ENCODE peak calls at places on chromosomes 16 and 17, in six cellular contexts. G is AG10803, O is fibroblast of villous mesenchyme, V is prostate gland, I is endothelial cell of umbilical vein, H is heart right ventricle. D is an unnamed sample.
A peak's percentile ranks its signal among the peaks of the same experiment; 100 is the strongest.

GRCh38 chr17:57447357-57448019 is 191.2 kb downstream of the MSI2 start:
- DNase-seq in H (no peak), V (no peak), G (no peak), I (no peak), O (no peak), D (no peak)

GRCh38 chr17:27565874-27566672 is 64.9 kb upstream of the LGALS9 start:
- DNase-seq in O (no peak), G (no peak), I (peak; percentile 32), H (no peak), V (no peak), D (no peak)

GRCh38 chr16:49514391-49514980 is 140.9 kb downstream of the C16orf78 start:
- DNase-seq in H (no peak), O (no peak), G (no peak), I (no peak), V (no peak), D (no peak)

GRCh38 chr17:57666198-57666870 is 78.8 kb downstream of the CCDC182 start:
- DNase-seq in H (no peak), V (no peak), O (no peak), I (no peak), G (no peak), D (no peak)

GRCh38 chr17:77314601-77315000 is 173.8 kb downstream of the SEC14L1 start:
- DNase-seq in O (no peak), I (no peak), V (no peak), G (no peak), H (no peak), D (no peak)

GRCh38 chr16:81932668-81933067 is 78.6 kb downstream of the SDR42E1 start:
- DNase-seq in I (peak; percentile 14), H (no peak), V (no peak), O (no peak), G (no peak), D (no peak)

GRCh38 chr17:50559674-50560184 is 786 bp upstream of the CACNA1G start:
- DNase-seq in G (peak; percentile 43), O (peak; percentile 61), H (peak; percentile 53), V (no peak), I (peak; percentile 21), D (peak; percentile 72)

GRCh38 chr17:49739662-49740271 is 24.2 kb downstream of the FAM117A start:
- DNase-seq in O (peak; percentile 92), H (peak; percentile 81), V (peak; percentile 31), G (no peak), I (peak; percentile 16), D (peak; percentile 31)

GRCh38 chr17:47818002-47818695 is 3.4 kb downstream of the OSBPL7 start:
- DNase-seq in I (no peak), O (no peak), V (no peak), G (no peak), H (no peak), D (no peak)

GRCh38 chr17:44920565-44920940 is 5.3 kb upstream of the GFAP start:
- DNase-seq in I (no peak), H (peak; percentile 9), V (no peak), G (no peak), O (no peak), D (no peak)

GRCh38 chr17:44921122-44921882 is 6.0 kb upstream of the GFAP start:
- DNase-seq in I (no peak), O (no peak), G (no peak), V (no peak), H (peak; percentile 41), D (peak; percentile 20)

GRCh38 chr17:44918006-44918405 is 2.7 kb upstream of the GFAP start:
- DNase-seq in H (no peak), G (no peak), V (no peak), I (no peak), O (no peak), D (no peak)

GRCh38 chr17:44919411-44919810 is 4.1 kb upstream of the GFAP start:
- DNase-seq in V (no peak), O (no peak), H (no peak), G (no peak), I (no peak), D (no peak)

GRCh38 chr17:44919885-44920564 is 4.7 kb upstream of the GFAP start:
- DNase-seq in O (peak; percentile 83), H (peak; percentile 78), G (peak; percentile 78), I (peak; percentile 76), V (peak; percentile 79), D (peak; percentile 79)
- TF ChIP-seq CTCF in O (peak; percentile 92), H (peak; percentile 73), G (peak; percentile 85), I (peak; percentile 75), V (peak; percentile 89), D (peak; percentile 82)

GRCh38 chr17:7982666-7983065 is 19.7 kb upstream of the GUCY2D start:
- DNase-seq in V (no peak), G (peak; percentile 12), I (peak; percentile 33), H (no peak), O (peak; percentile 41), D (no peak)
- TF ChIP-seq CTCF in V (no peak), G (peak; percentile 21), I (no peak), H (no peak), O (peak; percentile 24), D (peak; percentile 19)

GRCh38 chr16:22206847-22207714 is 1.0 kb downstream of the EEF2K start:
- DNase-seq in I (peak; percentile 83), G (peak; percentile 67), V (peak; percentile 87), H (peak; percentile 84), O (peak; percentile 49), D (peak; percentile 79)

GRCh38 chr16:22210854-22211253 is 4.8 kb downstream of the EEF2K start:
- DNase-seq in G (no peak), I (no peak), O (no peak), V (no peak), H (no peak), D (no peak)

GRCh38 chr16:22213236-22213635 is 7.2 kb downstream of the EEF2K start:
- DNase-seq in G (no peak), I (no peak), O (no peak), H (no peak), V (no peak), D (no peak)

GRCh38 chr16:22207715-22208360 is 1.8 kb downstream of the EEF2K start:
- DNase-seq in O (no peak), V (no peak), G (no peak), H (no peak), I (no peak), D (no peak)

DNA sequence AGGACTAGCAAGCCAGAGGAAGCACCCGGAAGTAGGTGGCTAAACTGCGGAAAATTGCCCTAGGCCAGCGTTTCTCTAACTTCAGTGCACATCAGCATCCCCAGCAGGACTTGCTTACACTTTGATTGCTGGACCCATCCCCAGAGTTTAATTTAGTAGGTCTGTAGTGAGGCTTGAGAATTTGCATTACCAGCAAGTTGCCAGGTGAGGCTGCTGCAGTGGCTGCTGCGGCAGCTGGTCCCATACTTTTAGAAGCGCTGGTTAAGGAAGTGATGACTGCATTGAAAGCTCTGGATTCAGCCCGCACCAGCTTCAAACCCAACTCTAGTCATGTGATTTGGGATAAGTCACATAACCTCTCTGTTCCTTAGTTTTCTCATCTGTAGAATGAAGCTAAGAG is 4.2 kb downstream of the EEF2K start:
- DNase-seq in V (no peak), H (no peak), I (no peak), O (no peak), G (no peak), D (no peak)
- TF ChIP-seq CTCF in V (no peak), H (no peak), I (no peak), O (no peak), G (no peak), D (no peak)

GRCh38 chr17:56316604-56317003 is 163.3 kb downstream of the ANKFN1 start:
- DNase-seq in V (no peak), O (no peak), I (no peak), G (no peak), H (no peak), D (no peak)

GRCh38 chr17:56320443-56320842 is 167.2 kb downstream of the ANKFN1 start:
- DNase-seq in G (no peak), H (no peak), V (no peak), I (no peak), O (no peak), D (no peak)

GRCh38 chr17:56322991-56323390 is 169.7 kb downstream of the ANKFN1 start:
- DNase-seq in O (no peak), G (no peak), H (no peak), V (no peak), I (no peak), D (no peak)

GRCh38 chr17:56317351-56318208 is 164.3 kb downstream of the ANKFN1 start:
- DNase-seq in I (peak; percentile 47), H (no peak), O (no peak), V (no peak), G (no peak), D (peak; percentile 23)

DNA sequence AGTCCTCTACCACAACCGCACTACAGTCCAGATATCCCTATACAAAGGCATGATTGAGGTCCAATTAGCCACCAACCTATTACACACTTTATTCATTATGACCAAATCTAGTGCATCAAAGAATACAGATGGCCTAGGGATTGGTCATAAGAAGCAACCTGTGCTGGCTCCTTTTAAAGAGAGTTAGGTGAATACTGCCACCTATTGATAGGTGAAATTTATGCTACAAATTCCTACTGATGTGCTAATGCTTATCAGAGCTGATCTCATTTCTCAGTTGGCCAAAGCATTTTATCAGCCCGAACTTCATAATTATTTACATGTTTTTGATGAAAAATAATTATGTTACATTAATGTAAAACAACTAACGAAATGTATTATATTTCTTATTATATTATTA is 166.3 kb downstream of the ANKFN1 start:
- DNase-seq in V (peak; percentile 10), H (no peak), G (peak; percentile 70), I (peak; percentile 64), O (peak; percentile 34), D (peak; percentile 84)
- TF ChIP-seq CTCF in V (peak; percentile 71), H (peak; percentile 14), G (peak; percentile 76), I (peak; percentile 40), O (peak; percentile 33), D (peak; percentile 73)

D was measured in fibroblast of mammary gland.